ENCODE peak calls at places on chromosomes 16 and 17, in eight cellular contexts. W, C, T, U, M, X, B and Z are unnamed samples.

GRCh38 chr17:18008496-18009268 is 30.3 kb downstream of the ATPAF2 start:
- DNase-seq in W (no peak), C (peak), T (no peak), U (no peak), M (peak), X (no peak), B (no peak), Z (no peak)

GRCh38 chr17:78883090-78883532 is 19.9 kb downstream of the CEP295NL start:
- DNase-seq in W (peak), C (peak), T (peak), U (peak), M (peak), X (no peak), B (peak), Z (peak)

GRCh38 chr16:88782454-88783390 is 2.3 kb downstream of the PIEZO1 start:
- DNase-seq in W (no peak), C (no peak), T (no peak), U (no peak), M (peak), X (no peak), B (no peak), Z (no peak)

GRCh38 chr17:67548693-67549092 is 169.0 kb upstream of the NOL11 start:
- DNase-seq in W (no peak), C (no peak), T (no peak), U (no peak), M (no peak), X (no peak), B (no peak), Z (no peak)

GRCh38 chr17:40551091-40551873 is 14.0 kb downstream of the CCR7 start:
- DNase-seq in W (peak), C (no peak), T (peak), U (peak), M (peak), X (peak), B (peak), Z (peak)

GRCh38 chr17:73198930-73199260 is 6.0 kb downstream of the COG1 start:
- DNase-seq in W (no peak), C (no peak), T (no peak), U (no peak), M (no peak), X (no peak), B (no peak), Z (no peak)

GRCh38 chr16:8955828-8956227 is 7.9 kb downstream of the USP7 start:
- DNase-seq in W (no peak), C (peak), T (peak), U (no peak), M (no peak), X (no peak), B (no peak), Z (no peak)

GRCh38 chr17:64741038-64741641 is 79.0 kb upstream of the SMURF2 start:
- DNase-seq in W (no peak), C (no peak), T (peak), U (peak), M (peak), X (no peak), B (peak), Z (no peak)

GRCh38 chr17:58328195-58329034 is at the start of gene TSPOAP1:
- DNase-seq in W (peak), C (peak), T (no peak), U (no peak), M (no peak), X (peak), B (no peak), Z (no peak)

GRCh38 chr17:71636644-71637043 is 484.2 kb upstream of the SOX9 start:
- DNase-seq in W (no peak), C (no peak), T (no peak), U (no peak), M (no peak), X (no peak), B (no peak), Z (no peak)

GRCh38 chr17:78144736-78145641 is 1.2 kb upstream of the C17orf99 start:
- DNase-seq in W (no peak), C (no peak), T (no peak), U (no peak), M (peak), X (no peak), B (peak), Z (no peak)

GRCh38 chr16:84834403-84834772 is 14.6 kb downstream of the CRISPLD2 start:
- DNase-seq in W (no peak), C (peak), T (no peak), U (no peak), M (peak), X (no peak), B (no peak), Z (no peak)

GRCh38 chr16:30715777-30716445 is 16.9 kb downstream of the SRCAP start:
- DNase-seq in W (no peak), C (no peak), T (peak), U (peak), M (no peak), X (no peak), B (no peak), Z (no peak)

GRCh38 chr17:72947475-72947874 is 145.0 kb downstream of the SLC39A11 start:
- DNase-seq in W (no peak), C (no peak), T (no peak), U (no peak), M (no peak), X (no peak), B (no peak), Z (no peak)

GRCh38 chr17:80656590-80656989 is 112.0 kb downstream of the RPTOR start:
- DNase-seq in W (no peak), C (no peak), T (no peak), U (no peak), M (no peak), X (no peak), B (no peak), Z (no peak)

GRCh38 chr17:73304971-73305786 is 6.6 kb downstream of the CDC42EP4 start:
- DNase-seq in W (peak), C (no peak), T (peak), U (peak), M (peak), X (no peak), B (peak), Z (peak)

GRCh38 chr16:79278506-79278905 is 322.0 kb downstream of the MAF start:
- DNase-seq in W (no peak), C (no peak), T (no peak), U (no peak), M (no peak), X (no peak), B (no peak), Z (no peak)

GRCh38 chr17:65177901-65178300 is 40.7 kb downstream of the RGS9 start:
- DNase-seq in W (no peak), C (no peak), T (peak), U (no peak), M (peak), X (no peak), B (no peak), Z (no peak)

GRCh38 chr17:78421534-78422266 is 43.3 kb downstream of the PGS1 start:
- DNase-seq in W (peak), C (peak), T (peak), U (peak), M (peak), X (peak), B (peak), Z (no peak)

GRCh38 chr16:76309639-76310335 is 32.6 kb downstream of the CNTNAP4 start:
- DNase-seq in W (no peak), C (no peak), T (no peak), U (no peak), M (no peak), X (no peak), B (no peak), Z (no peak)

GRCh38 chr16:28923652-28924398 is 1.2 kb downstream of the RABEP2 start:
- DNase-seq in W (no peak), C (no peak), T (no peak), U (no peak), M (no peak), X (peak), B (peak), Z (no peak)

GRCh38 chr17:40176409-40177110 is 710 bp upstream of the RAPGEFL1 start:
- DNase-seq in W (no peak), C (no peak), T (no peak), U (no peak), M (no peak), X (no peak), B (peak), Z (no peak)

GRCh38 chr17:68198931-68199836 is 48.7 kb upstream of the AMZ2 start:
- DNase-seq in W (no peak), C (peak), T (no peak), U (no peak), M (peak), X (peak), B (no peak), Z (no peak)

GRCh38 chr17:80124351-80124981 is 22.5 kb downstream of the EIF4A3 start:
- DNase-seq in W (no peak), C (peak), T (peak), U (no peak), M (peak), X (peak), B (peak), Z (no peak)

GRCh38 chr17:51166987-51167931 is 1.0 kb downstream of the NME2 start:
- DNase-seq in W (peak), C (peak), T (peak), U (peak), M (peak), X (peak), B (peak), Z (no peak)

GRCh38 chr16:76071690-76072089 is 205.5 kb upstream of the CNTNAP4 start:
- DNase-seq in W (no peak), C (no peak), T (no peak), U (no peak), M (no peak), X (no peak), B (no peak), Z (no peak)

GRCh38 chr17:80252871-80253270 is 7.8 kb upstream of the RNF213 start:
- DNase-seq in W (peak), C (peak), T (peak), U (no peak), M (peak), X (peak), B (peak), Z (no peak)

GRCh38 chr17:45640141-45640850 is 143.8 kb upstream of the CRHR1 start:
- DNase-seq in W (peak), C (peak), T (peak), U (peak), M (peak), X (peak), B (peak), Z (no peak)

GRCh38 chr17:1644493-1645206 is 882 bp downstream of the SCARF1 start:
- DNase-seq in W (no peak), C (no peak), T (peak), U (peak), M (peak), X (peak), B (no peak), Z (no peak)

GRCh38 chr16:84739349-84740124 is 39.7 kb downstream of the USP10 start:
- DNase-seq in W (no peak), C (no peak), T (peak), U (no peak), M (peak), X (no peak), B (no peak), Z (no peak)

GRCh38 chr17:64236827-64237403 is 26.1 kb downstream of the TEX2 start:
- DNase-seq in W (no peak), C (no peak), T (no peak), U (no peak), M (peak), X (no peak), B (no peak), Z (no peak)

DNA sequence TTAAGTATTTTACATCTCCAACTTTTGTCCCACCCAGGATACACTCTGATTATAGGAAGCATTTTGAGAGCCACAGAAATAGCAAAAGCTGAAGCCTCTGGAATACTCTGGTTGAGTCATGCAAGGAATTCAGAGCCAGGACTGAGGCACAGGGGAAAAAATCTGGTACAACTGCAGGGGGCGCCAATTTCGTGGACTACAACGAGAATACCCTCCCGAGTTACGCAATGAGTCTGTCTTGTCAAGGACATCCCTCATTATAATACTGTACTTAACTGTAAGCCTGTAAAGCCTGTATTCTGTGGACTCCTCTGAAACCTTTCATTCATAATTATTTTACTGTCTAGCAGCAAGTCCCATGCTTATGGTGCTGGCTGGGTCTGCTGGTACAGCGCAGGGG is 7.8 kb downstream of the HOXB1 start:
- DNase-seq in W (no peak), C (no peak), T (no peak), U (no peak), M (no peak), X (no peak), B (no peak), Z (no peak)
- TF ChIP-seq CTCF in W (no peak), C (peak), T (peak), U (no peak), M (peak), X (no peak), B (no peak), Z (no peak)

GRCh38 chr16:56932588-56933265 is 785 bp downstream of the HERPUD1 start:
- DNase-seq in W (peak), C (peak), T (peak), U (peak), M (peak), X (peak), B (peak), Z (peak)
- TF ChIP-seq CTCF in W (peak), C (no peak), T (no peak), U (no peak), M (no peak), X (no peak), B (no peak), Z (no peak)

GRCh38 chr17:28944343-28944742 is 7.0 kb downstream of the PHF12 start:
- DNase-seq in W (no peak), C (no peak), T (no peak), U (no peak), M (no peak), X (no peak), B (no peak), Z (no peak)
- TF ChIP-seq CTCF in W (no peak), C (no peak), T (no peak), U (no peak), M (no peak), X (no peak), B (no peak), Z (no peak)

GRCh38 chr16:50695017-50696000 is 1.9 kb downstream of the NOD2 start:
- DNase-seq in W (no peak), C (no peak), T (no peak), U (peak), M (no peak), X (no peak), B (no peak), Z (no peak)
- TF ChIP-seq CTCF in W (no peak), C (no peak), T (no peak), U (no peak), M (no peak), X (no peak), B (no peak), Z (no peak)

GRCh38 chr16:68264128-68265077 is at the start of gene SLC7A6:
- DNase-seq in W (peak), C (peak), T (peak), U (peak), M (peak), X (peak), B (peak), Z (peak)
- TF ChIP-seq CTCF in W (peak), C (peak), T (peak), U (peak), M (peak), X (no peak), B (peak), Z (peak)

GRCh38 chr17:19433240-19433639 is 22.2 kb downstream of the RNF112 start:
- DNase-seq in W (no peak), C (no peak), T (no peak), U (no peak), M (no peak), X (no peak), B (no peak), Z (no peak)

GRCh38 chr17:19431691-19432090 is 20.7 kb downstream of the RNF112 start:
- DNase-seq in W (no peak), C (no peak), T (no peak), U (no peak), M (no peak), X (no peak), B (no peak), Z (no peak)

DNA sequence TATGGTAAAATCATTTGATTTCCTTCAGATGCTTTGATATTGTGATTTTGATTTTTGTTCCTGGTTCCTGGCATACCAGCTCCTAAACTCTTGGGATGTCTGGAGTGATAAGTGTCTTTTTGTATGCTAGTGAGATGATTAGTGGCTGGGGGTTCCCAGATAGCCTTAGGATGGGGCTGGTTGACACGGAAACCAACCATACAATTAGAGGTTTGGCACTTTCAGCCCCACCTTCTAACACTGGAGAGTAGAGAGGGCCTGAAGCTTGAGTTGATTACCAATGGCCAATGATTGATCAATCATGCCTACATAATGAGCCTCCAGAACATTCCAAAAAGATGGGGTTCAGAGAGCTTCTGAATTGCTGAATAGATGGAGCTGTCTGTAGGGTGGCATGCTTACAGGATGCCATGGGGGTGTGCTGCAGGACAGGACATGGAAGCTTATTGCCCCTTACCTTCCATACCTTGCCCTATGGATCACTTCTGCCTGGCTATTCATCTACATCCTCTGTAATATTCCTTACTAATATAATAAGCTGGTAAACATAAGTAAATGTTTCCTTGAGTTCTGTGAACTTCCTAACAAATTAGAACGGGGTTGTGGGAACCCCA is 22.8 kb downstream of the RNF112 start:
- DNase-seq in W (no peak), C (no peak), T (no peak), U (no peak), M (no peak), X (no peak), B (no peak), Z (no peak)
- TF ChIP-seq CTCF in W (no peak), C (no peak), T (no peak), U (no peak), M (no peak), X (no peak), B (no peak), Z (no peak)

GRCh38 chr16:87186440-87186839 is 130.8 kb downstream of the C16orf95 start:
- DNase-seq in W (no peak), C (no peak), T (no peak), U (no peak), M (no peak), X (no peak), B (no peak), Z (no peak)

GRCh38 chr16:87186876-87187533 is 130.2 kb downstream of the C16orf95 start:
- DNase-seq in W (no peak), C (no peak), T (no peak), U (no peak), M (no peak), X (no peak), B (no peak), Z (no peak)

GRCh38 chr16:87183647-87184046 is 133.5 kb downstream of the C16orf95 start:
- DNase-seq in W (no peak), C (no peak), T (no peak), U (no peak), M (no peak), X (no peak), B (no peak), Z (no peak)

GRCh38 chr16:87185983-87186382 is 131.2 kb downstream of the C16orf95 start:
- DNase-seq in W (no peak), C (no peak), T (no peak), U (no peak), M (no peak), X (no peak), B (no peak), Z (no peak)

DNA sequence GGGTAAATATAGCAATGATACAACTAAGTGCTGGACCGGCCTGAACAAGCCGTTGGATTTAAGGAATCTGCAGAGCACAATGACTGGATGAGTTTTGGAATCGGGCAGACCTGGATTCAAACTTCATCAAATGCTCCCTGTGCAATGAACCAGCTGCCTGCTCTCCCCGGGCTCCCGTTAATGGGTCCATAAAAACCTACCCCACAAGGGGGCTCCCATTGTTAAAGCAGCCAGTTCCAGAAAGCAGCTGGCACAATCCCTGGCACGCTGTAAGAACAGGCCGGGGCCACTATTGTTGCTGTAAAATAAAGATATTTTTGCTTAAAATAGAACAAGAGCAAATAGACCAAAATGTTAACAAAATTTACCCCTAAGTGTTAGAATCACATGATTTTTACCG is 131.9 kb downstream of the C16orf95 start:
- DNase-seq in W (no peak), C (no peak), T (no peak), U (no peak), M (no peak), X (no peak), B (no peak), Z (no peak)
- TF ChIP-seq CTCF in W (no peak), C (no peak), T (peak), U (no peak), M (no peak), X (no peak), B (no peak), Z (no peak)

GRCh38 chr16:81723098-81723723 is 55.9 kb upstream of the PLCG2 start:
- DNase-seq in W (no peak), C (peak), T (peak), U (no peak), M (peak), X (no peak), B (peak), Z (no peak)
- TF ChIP-seq CTCF in W (peak), C (peak), T (peak), U (peak), M (peak), X (no peak), B (peak), Z (peak)

GRCh38 chr16:27033281-27033680 is 33.4 kb upstream of the C16orf82 start:
- DNase-seq in W (no peak), C (no peak), T (no peak), U (no peak), M (no peak), X (no peak), B (no peak), Z (no peak)
- TF ChIP-seq CTCF in W (no peak), C (no peak), T (no peak), U (no peak), M (no peak), X (no peak), B (no peak), Z (no peak)